ENCODE peak calls at places on chromosome 2, in ten cellular contexts. Z is breast epithelium, E is heart right ventricle, G is coronary artery, A is OCI-LY7, X is psoas muscle, S is neural crest cell, U is astrocyte of the cerebellum, C is EL, Y is kidney. J is an unnamed sample.

GRCh38 chr2:134836986-134837385 is 1.4 kb upstream of the ACMSD start:
- DNase-seq in Z (no peak), E (no peak), G (no peak), A (no peak), X (no peak), S (no peak), U (peak), C (peak), Y (no peak), J (no peak)

GRCh38 chr2:88059979-88060906 is 4.7 kb upstream of the KRCC1 start:
- DNase-seq in Z (no peak), E (no peak), G (no peak), A (peak), X (no peak), S (no peak), U (no peak), C (peak), Y (no peak), J (no peak)

GRCh38 chr2:19114754-19115231 is 243.6 kb downstream of the OSR1 start:
- DNase-seq in Z (no peak), E (no peak), G (no peak), A (no peak), X (no peak), S (no peak), U (peak), C (peak), Y (no peak), J (no peak)

GRCh38 chr2:150136407-150136806 is 351.1 kb downstream of the RND3 start:
- DNase-seq in Z (no peak), E (no peak), G (no peak), A (no peak), X (no peak), S (no peak), U (no peak), C (no peak), Y (no peak), J (no peak)

GRCh38 chr2:173124441-173124840 is 48.8 kb downstream of the MAP3K20 start:
- DNase-seq in Z (peak), E (peak), G (no peak), A (no peak), X (no peak), S (no peak), U (no peak), C (peak), Y (no peak), J (no peak)

GRCh38 chr2:219001100-219001576 is 7.9 kb upstream of the CRYBA2 start:
- DNase-seq in Z (no peak), E (no peak), G (no peak), A (no peak), X (no peak), S (no peak), U (no peak), C (no peak), Y (no peak), J (no peak)

GRCh38 chr2:23616630-23617029 is 231.7 kb downstream of the KLHL29 start:
- DNase-seq in Z (no peak), E (no peak), G (no peak), A (no peak), X (no peak), S (no peak), U (no peak), C (no peak), Y (peak), J (no peak)

GRCh38 chr2:97868986-97869721 is 126.6 kb downstream of the TMEM131 start:
- DNase-seq in Z (no peak), E (peak), G (no peak), A (no peak), X (peak), S (peak), U (peak), C (peak), Y (no peak), J (peak)

GRCh38 chr2:127185720-127186119 is 34.4 kb downstream of the CYP27C1 start:
- DNase-seq in Z (no peak), E (no peak), G (peak), A (no peak), X (no peak), S (no peak), U (no peak), C (no peak), Y (no peak), J (no peak)

GRCh38 chr2:42813773-42814172 is 21.4 kb upstream of the HAAO start:
- DNase-seq in Z (no peak), E (no peak), G (no peak), A (no peak), X (no peak), S (no peak), U (no peak), C (no peak), Y (no peak), J (no peak)

J was measured in lower leg skin.